ENCODE peak calls at places on chromosomes 2 and 18, in nine cellular contexts. M, I, O, S, D, R, Z, J and X are unnamed samples.
A peak's percentile ranks its signal among the peaks of the same experiment; 100 is the strongest.

GRCh38 chr18:273525-273924 is 5.7 kb upstream of the THOC1 start:
- DNase-seq in M (no peak), I (no peak), O (no peak), S (no peak), D (no peak), R (no peak), Z (no peak), J (no peak), X (no peak)

GRCh38 chr2:216548901-216549321 is 50.3 kb downstream of the RPL37A start:
- DNase-seq in M (no peak), I (no peak), O (no peak), S (no peak), D (no peak), R (no peak), Z (peak; percentile 59), J (peak; percentile 68), X (peak; percentile 93)

GRCh38 chr2:219733106-219733505 is 105.7 kb downstream of the SLC4A3 start:
- DNase-seq in M (no peak), I (no peak), O (no peak), S (no peak), D (no peak), R (no peak), Z (no peak), J (no peak), X (no peak)

GRCh38 chr18:78753240-78753639 is 226.4 kb upstream of the SALL3 start:
- DNase-seq in M (no peak), I (no peak), O (peak; percentile 17), S (peak; percentile 11), D (no peak), R (no peak), Z (no peak), J (no peak), X (no peak)

GRCh38 chr2:185689906-185690539 is 48.6 kb upstream of the FSIP2 start:
- DNase-seq in M (no peak), I (no peak), O (no peak), S (no peak), D (no peak), R (no peak), Z (no peak), J (no peak), X (peak; percentile 5)

GRCh38 chr2:160353166-160353565 is 140.4 kb downstream of the RBMS1 start:
- DNase-seq in M (no peak), I (no peak), O (no peak), S (no peak), D (no peak), R (no peak), Z (no peak), J (no peak), X (no peak)

GRCh38 chr2:133561045-133561852 is 7.0 kb downstream of the NCKAP5 start:
- DNase-seq in M (peak; percentile 52), I (no peak), O (no peak), S (peak; percentile 25), D (peak; percentile 40), R (peak; percentile 90), Z (no peak), J (peak; percentile 81), X (peak; percentile 43)

GRCh38 chr2:141697035-141697434 is 433.8 kb downstream of the LRP1B start:
- DNase-seq in M (no peak), I (no peak), O (no peak), S (no peak), D (no peak), R (no peak), Z (no peak), J (no peak), X (no peak)

GRCh38 chr2:23363831-23364230 is 21.1 kb upstream of the KLHL29 start:
- DNase-seq in M (no peak), I (no peak), O (no peak), S (no peak), D (peak; percentile 63), R (no peak), Z (no peak), J (no peak), X (no peak)

GRCh38 chr2:157839162-157839801 is 36.8 kb downstream of the ACVR1 start:
- DNase-seq in M (peak; percentile 53), I (no peak), O (no peak), S (no peak), D (peak; percentile 88), R (peak; percentile 71), Z (no peak), J (peak; percentile 45), X (peak; percentile 64)

GRCh38 chr2:156492979-156493378 is 56.8 kb downstream of the GPD2 start:
- DNase-seq in M (no peak), I (no peak), O (no peak), S (no peak), D (no peak), R (no peak), Z (no peak), J (no peak), X (no peak)

GRCh38 chr2:25042321-25043240 is 705 bp downstream of the EFR3B start:
- DNase-seq in M (peak; percentile 61), I (peak; percentile 35), O (peak; percentile 35), S (peak; percentile 36), D (peak; percentile 20), R (peak; percentile 10), Z (peak; percentile 43), J (peak; percentile 19), X (no peak)

GRCh38 chr2:102420290-102420689 is 2.7 kb upstream of the IL18RAP start:
- DNase-seq in M (no peak), I (no peak), O (no peak), S (no peak), D (no peak), R (no peak), Z (no peak), J (no peak), X (no peak)

GRCh38 chr2:55618649-55619055 is 1.2 kb upstream of the PPP4R3B start:
- DNase-seq in M (peak; percentile 57), I (peak; percentile 81), O (peak; percentile 45), S (peak; percentile 71), D (peak; percentile 15), R (peak; percentile 43), Z (peak; percentile 30), J (peak; percentile 52), X (no peak)

GRCh38 chr2:229205704-229206103 is 65.4 kb downstream of the PID1 start:
- DNase-seq in M (no peak), I (no peak), O (no peak), S (no peak), D (no peak), R (no peak), Z (no peak), J (no peak), X (no peak)

GRCh38 chr2:73079636-73080035 is 8.1 kb upstream of the SFXN5 start:
- DNase-seq in M (no peak), I (no peak), O (no peak), S (no peak), D (no peak), R (no peak), Z (no peak), J (no peak), X (no peak)

GRCh38 chr2:145501920-145502319 is 982.0 kb upstream of the ZEB2 start:
- DNase-seq in M (no peak), I (no peak), O (no peak), S (no peak), D (no peak), R (no peak), Z (no peak), J (no peak), X (no peak)
- H3K4me3 ChIP-seq in M (no peak overlapping the region), I (no peak overlapping the region), O (no peak overlapping the region), S (no peak overlapping the region), D (no peak overlapping the region), R (no peak overlapping the region), Z (no peak overlapping the region), J (no peak overlapping the region), X (no peak overlapping the region)

GRCh38 chr2:111633139-111633538 is 250.9 kb downstream of the ANAPC1 start:
- DNase-seq in M (no peak), I (no peak), O (no peak), S (no peak), D (no peak), R (no peak), Z (no peak), J (no peak), X (no peak)

GRCh38 chr2:111633643-111634042 is 250.3 kb downstream of the ANAPC1 start:
- DNase-seq in M (no peak), I (no peak), O (no peak), S (no peak), D (no peak), R (no peak), Z (no peak), J (no peak), X (no peak)

GRCh38 chr2:111634050-111634784 is 249.8 kb downstream of the ANAPC1 start:
- DNase-seq in M (no peak), I (no peak), O (no peak), S (no peak), D (no peak), R (peak; percentile 59), Z (no peak), J (peak; percentile 58), X (no peak)

GRCh38 chr2:111634995-111635538 is 248.9 kb downstream of the ANAPC1 start:
- DNase-seq in M (no peak), I (no peak), O (no peak), S (no peak), D (no peak), R (no peak), Z (no peak), J (peak; percentile 41), X (no peak)

GRCh38 chr2:111632661-111633060 is 251.3 kb downstream of the ANAPC1 start:
- DNase-seq in M (no peak), I (no peak), O (no peak), S (no peak), D (no peak), R (peak; percentile 71), Z (no peak), J (no peak), X (no peak)
- H3K4me3 ChIP-seq in M (no peak overlapping the region), I (no peak overlapping the region), O (no peak overlapping the region), S (no peak overlapping the region), D (no peak overlapping the region), R (no peak overlapping the region), Z (no peak overlapping the region), J (no peak overlapping the region), X (no peak overlapping the region)

DNA sequence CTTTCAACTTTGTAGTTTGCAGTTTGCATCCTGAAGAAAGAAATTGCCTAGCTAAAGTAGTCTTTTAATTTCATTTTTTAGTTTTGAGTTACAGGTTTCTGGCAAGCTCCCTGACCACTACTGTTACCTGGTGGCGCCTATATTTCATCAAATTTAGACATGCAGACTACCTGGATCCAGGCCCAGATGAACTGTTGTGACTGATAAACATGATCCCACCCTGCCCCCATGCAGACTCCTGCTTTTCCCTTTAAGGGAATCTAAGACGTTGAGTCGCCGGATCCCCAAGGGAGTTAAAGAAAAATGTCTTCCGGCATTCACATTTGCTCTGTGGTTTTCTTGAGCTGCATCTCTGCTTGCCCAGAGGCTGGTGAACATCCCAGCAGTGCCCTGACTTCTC is 22.2 kb downstream of the METAP1D start:
- DNase-seq in M (peak; percentile 63), I (no peak), O (no peak), S (no peak), D (no peak), R (peak; percentile 37), Z (no peak), J (peak; percentile 81), X (peak; percentile 21)
- H3K4me3 ChIP-seq in M (no peak overlapping the region), I (no peak overlapping the region), O (no peak overlapping the region), S (no peak overlapping the region), D (no peak overlapping the region), R (no peak overlapping the region), Z (no peak overlapping the region), J (no peak overlapping the region), X (no peak overlapping the region)

DNA sequence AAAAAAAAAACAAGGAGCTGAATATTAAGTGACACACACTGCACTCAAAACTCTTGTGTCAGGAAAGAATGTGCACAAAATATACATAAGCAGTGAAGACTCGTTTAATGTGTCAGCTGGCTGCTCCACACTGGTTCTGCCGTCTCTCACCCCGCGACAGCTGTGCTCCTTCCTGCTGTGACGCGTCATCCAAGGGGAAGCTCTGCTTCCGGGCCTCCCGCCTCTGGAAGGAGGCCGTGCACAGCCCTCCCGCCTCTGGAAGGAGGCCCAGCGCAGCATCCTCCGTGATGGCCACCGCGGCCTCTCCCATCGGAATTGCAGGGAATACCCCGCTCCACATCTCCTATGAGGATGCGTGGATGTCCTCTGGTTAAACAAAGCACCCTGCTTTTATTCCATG is 151.0 kb downstream of the HDAC4 start:
- DNase-seq in M (no peak), I (no peak), O (peak; percentile 78), S (peak; percentile 63), D (no peak), R (peak; percentile 93), Z (peak; percentile 76), J (peak; percentile 73), X (peak; percentile 55)
- H3K4me3 ChIP-seq in M (no peak overlapping the region), I (no peak overlapping the region), O (no peak overlapping the region), S (no peak overlapping the region), D (no peak overlapping the region), R (no peak overlapping the region), Z (no peak overlapping the region), J (no peak overlapping the region), X (no peak overlapping the region)